ENCODE peak calls at places on chromosomes 4 and X, in nine cellular contexts. M, S, O, Z, P, C, G, D and F are unnamed samples.
A peak's percentile ranks its signal among the peaks of the same experiment; 100 is the strongest.

GRCh38 chr4:146582864-146583263 is 55.8 kb upstream of the POU4F2 start:
- DNase-seq in Z (no peak), G (no peak), M (no peak), S (no peak), D (no peak), P (no peak), C (no peak), O (no peak), F (no peak)

GRCh38 chrX:70174754-70175153 is 2.5 kb upstream of the DGAT2L6 start:
- DNase-seq in O (no peak), D (peak; percentile 42), C (no peak), G (no peak), P (no peak), Z (no peak), S (no peak), M (no peak), F (no peak)

GRCh38 chr4:153232768-153233167 is 28.5 kb downstream of the TRIM2 start:
- DNase-seq in P (no peak), O (peak; percentile 82), M (no peak), Z (peak; percentile 17), G (no peak), D (no peak), S (no peak), C (peak; percentile 55), F (no peak)

GRCh38 chr4:111475001-111475400 is 670.3 kb upstream of the FAM241A start:
- DNase-seq in O (no peak), P (no peak), S (no peak), M (no peak), D (no peak), Z (peak; percentile 26), C (peak; percentile 12), G (no peak), F (no peak)

GRCh38 chr4:155953151-155954117 is at the start of gene CTSO:
- DNase-seq in P (peak; percentile 88), O (peak; percentile 93), G (peak; percentile 93), D (peak; percentile 84), Z (peak; percentile 67), M (peak; percentile 94), S (peak; percentile 93), C (peak; percentile 73), F (peak; percentile 23)

GRCh38 chr4:8268211-8268610 is 1.3 kb upstream of the HTRA3 start:
- DNase-seq in M (no peak), D (peak; percentile 39), G (no peak), S (no peak), O (no peak), P (no peak), Z (no peak), C (no peak), F (no peak)

GRCh38 chrX:150766351-150767044 is 73.3 kb downstream of the MTMR1 start:
- DNase-seq in D (no peak), M (no peak), P (no peak), G (no peak), C (no peak), Z (peak; percentile 28), O (peak; percentile 72), S (no peak), F (no peak)

GRCh38 chr4:3480528-3481112 is 17.5 kb downstream of the DOK7 start:
- DNase-seq in G (no peak), Z (peak; percentile 67), C (peak; percentile 67), M (peak; percentile 93), S (peak; percentile 66), O (peak; percentile 93), D (peak; percentile 88), P (no peak), F (no peak)

GRCh38 chr4:122764808-122765189 is 32.3 kb downstream of the BBS12 start:
- DNase-seq in P (no peak), M (no peak), Z (peak; percentile 47), O (no peak), G (no peak), D (no peak), S (no peak), C (no peak), F (no peak)

DNA sequence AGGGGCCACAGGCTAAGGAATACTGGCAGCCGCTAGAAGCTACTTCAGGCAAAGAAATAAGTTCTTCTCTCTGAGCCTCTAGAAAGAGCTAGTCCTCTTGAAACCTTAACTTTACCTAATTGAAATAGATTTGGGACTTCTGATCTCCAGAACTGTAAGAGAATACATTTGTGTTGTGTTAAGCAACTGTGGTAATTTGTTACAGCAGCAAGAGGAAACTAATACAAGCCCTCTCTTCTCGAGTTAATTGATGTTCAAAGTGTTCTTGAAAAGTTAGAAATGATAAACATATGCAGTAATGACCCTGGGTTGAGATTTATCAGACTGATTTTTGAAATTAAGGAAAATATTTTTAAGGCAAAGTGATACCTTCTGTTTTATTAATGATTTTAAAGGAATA is 172.8 kb downstream of the ANTXR2 start:
- DNase-seq in G (no peak), Z (no peak), P (no peak), O (no peak), C (no peak), D (no peak), M (no peak), S (no peak), F (no peak)
- TF ChIP-seq POLR2A in G (no peak), Z (no peak), P (no peak), O (no peak), C (no peak), D (no peak), M (no peak), S (no peak), F (no peak)

DNA sequence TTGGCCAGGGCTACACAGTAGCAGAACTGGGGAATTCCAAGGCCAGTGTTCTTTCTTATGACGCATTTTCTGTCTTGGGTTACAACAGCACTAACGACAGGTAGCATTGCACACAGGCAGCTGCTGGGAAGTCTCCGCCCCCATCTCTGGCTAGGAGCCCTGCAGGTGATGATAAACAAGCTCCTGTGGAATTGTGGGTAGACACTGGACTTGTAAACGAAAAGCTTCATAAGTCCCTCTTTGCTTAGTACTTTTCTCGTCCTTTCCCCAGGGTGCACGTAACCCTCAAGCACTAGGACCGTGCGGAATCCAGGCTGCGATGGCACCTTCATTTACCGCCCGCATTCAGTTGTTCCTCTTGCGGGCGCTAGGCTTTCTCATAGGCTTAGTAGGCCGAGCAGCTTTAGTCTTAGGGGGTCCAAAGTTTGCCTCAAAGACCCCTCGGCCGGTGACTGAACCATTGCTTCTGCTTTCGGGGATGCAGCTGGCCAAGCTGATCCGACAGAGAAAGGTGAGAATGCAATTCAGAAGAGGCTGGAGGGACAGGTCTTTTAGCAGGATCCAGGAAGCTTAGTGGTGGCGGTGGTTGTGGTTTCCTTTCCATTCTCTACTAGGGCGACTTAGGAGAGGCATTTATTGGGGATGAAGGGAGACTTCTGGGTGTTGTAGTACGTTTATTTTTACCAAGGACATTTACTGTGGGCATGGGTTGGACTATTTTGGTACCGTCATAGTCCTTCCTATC is at the start of gene FAAH2:
- DNase-seq in S (no peak), P (no peak), C (no peak), O (peak; percentile 74), M (peak; percentile 66), D (no peak), Z (peak; percentile 30), G (no peak), F (no peak)
- TF ChIP-seq POLR2A in S (no peak), P (no peak), C (no peak), O (no peak), M (no peak), D (no peak), Z (no peak), G (no peak), F (no peak)

DNA sequence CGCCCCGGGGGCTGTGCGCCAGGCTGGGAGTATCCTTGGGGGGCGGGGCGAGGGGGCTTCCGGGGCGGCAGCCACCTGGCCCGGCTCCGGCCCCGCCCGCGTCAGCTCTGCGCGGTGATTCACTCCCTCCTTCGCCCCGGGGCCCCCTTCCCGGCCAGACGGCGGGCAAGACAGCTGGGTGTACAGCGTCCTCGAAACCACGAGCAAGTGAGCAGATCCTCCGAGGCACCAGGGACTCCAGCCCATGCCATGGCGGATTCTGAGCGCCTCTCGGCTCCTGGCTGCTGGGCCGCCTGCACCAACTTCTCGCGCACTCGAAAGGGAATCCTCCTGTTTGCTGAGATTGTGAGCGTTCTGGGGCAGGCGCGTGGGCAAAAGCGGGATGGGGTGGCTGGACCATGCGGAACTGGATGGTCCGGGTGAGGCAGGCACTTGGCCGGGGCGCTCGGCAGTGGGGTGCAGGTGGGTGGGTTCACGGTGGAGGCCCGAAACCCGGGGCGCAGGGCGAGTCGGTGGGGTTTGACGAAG is at the start of gene PLP2:
- DNase-seq in Z (peak; percentile 66), C (no peak), D (peak; percentile 78), G (no peak), S (no peak), P (peak; percentile 85), M (peak; percentile 90), O (peak; percentile 92), F (no peak)
- TF ChIP-seq POLR2A in Z (peak; percentile 68), C (no peak), D (no peak), G (peak; percentile 57), S (peak; percentile 35), P (peak; percentile 45), M (no peak), O (no peak), F (peak; percentile 77)

GRCh38 chr4:184746532-184746870 is 12.6 kb upstream of the CENPU start:
- DNase-seq in G (no peak), O (no peak), M (no peak), S (peak; percentile 78), P (peak; percentile 88), C (peak; percentile 41), D (peak; percentile 55), Z (no peak), F (no peak)
- TF ChIP-seq POLR2A in G (no peak), O (no peak), M (no peak), S (no peak), P (no peak), C (no peak), D (no peak), Z (no peak), F (no peak)

GRCh38 chr4:124803641-124804040 is 91.1 kb upstream of the ANKRD50 start:
- DNase-seq in O (no peak), M (no peak), Z (peak; percentile 0), D (no peak), G (no peak), C (no peak), S (no peak), P (no peak), F (no peak)
- TF ChIP-seq POLR2A in O (no peak), M (no peak), Z (no peak), D (no peak), G (no peak), C (no peak), S (no peak), P (no peak), F (no peak)

GRCh38 chr4:186765673-186766546 is 42.3 kb upstream of the FAT1 start:
- DNase-seq in O (no peak), M (no peak), C (no peak), P (no peak), S (no peak), Z (peak; percentile 35), G (no peak), D (no peak), F (no peak)
- TF ChIP-seq POLR2A in O (no peak), M (no peak), C (no peak), P (no peak), S (no peak), Z (no peak), G (no peak), D (no peak), F (no peak)

GRCh38 chrX:53087378-53087777 is 5.2 kb downstream of the TSPYL2 start:
- DNase-seq in P (no peak), M (no peak), D (no peak), Z (no peak), S (no peak), G (no peak), C (no peak), O (no peak), F (no peak)
- TF ChIP-seq POLR2A in P (no peak), M (no peak), D (no peak), Z (no peak), S (no peak), G (no peak), C (no peak), O (no peak), F (no peak)